ENCODE peak calls at places on chromosomes 7 and 10, in six cellular contexts. W, H, N, S, Z and U are unnamed samples.

GRCh38 chr10:69498711-69499471 is 47.6 kb downstream of the TSPAN15 start:
- DNase-seq in W (no peak), H (no peak), N (no peak), S (no peak), Z (no peak), U (no peak)

GRCh38 chr7:77811895-77812685 is 13.5 kb downstream of the PHTF2 start:
- DNase-seq in W (no peak), H (no peak), N (no peak), S (peak; percentile 43), Z (peak; percentile 36), U (no peak)

GRCh38 chr7:24665564-24666294 is 91.5 kb downstream of the GSDME start:
- DNase-seq in W (peak; percentile 32), H (peak; percentile 51), N (peak; percentile 27), S (peak; percentile 66), Z (peak; percentile 53), U (peak; percentile 69)

GRCh38 chr7:72754312-72754711 is 73.7 kb downstream of the TYW1B start:
- DNase-seq in W (no peak), H (no peak), N (no peak), S (no peak), Z (peak; percentile 21), U (no peak)

GRCh38 chr7:133253522-133253882 is 624 bp downstream of the EXOC4 start:
- DNase-seq in W (no peak), H (peak; percentile 32), N (no peak), S (peak; percentile 43), Z (peak; percentile 22), U (peak; percentile 34)

GRCh38 chr7:14835399-14835798 is 67.2 kb downstream of the DGKB start:
- DNase-seq in W (no peak), H (no peak), N (no peak), S (no peak), Z (no peak), U (no peak)

GRCh38 chr10:123576706-123577105 is 89.4 kb upstream of the GPR26 start:
- DNase-seq in W (no peak), H (no peak), N (no peak), S (no peak), Z (no peak), U (no peak)

GRCh38 chr10:60664859-60665258 is 113.4 kb upstream of the CDK1 start:
- DNase-seq in W (no peak), H (no peak), N (no peak), S (no peak), Z (no peak), U (no peak)

GRCh38 chr10:29113251-29113945 is 175.5 kb upstream of the LYZL1 start:
- DNase-seq in W (no peak), H (no peak), N (no peak), S (peak; percentile 60), Z (no peak), U (no peak)

GRCh38 chr10:49153115-49153514 is 19.3 kb upstream of the FAM170B start:
- DNase-seq in W (no peak), H (no peak), N (no peak), S (no peak), Z (no peak), U (no peak)

GRCh38 chr10:33252324-33252723 is 82.1 kb downstream of the NRP1 start:
- DNase-seq in W (no peak), H (no peak), N (no peak), S (no peak), Z (no peak), U (peak; percentile 2)

GRCh38 chr10:113937756-113938155 is 83.3 kb downstream of the NHLRC2 start:
- DNase-seq in W (no peak), H (no peak), N (no peak), S (no peak), Z (no peak), U (no peak)

GRCh38 chr10:17001961-17002749 is 127.5 kb downstream of the CUBN start:
- DNase-seq in W (no peak), H (no peak), N (no peak), S (peak; percentile 35), Z (no peak), U (no peak)

GRCh38 chr10:73907841-73908517 is 3.0 kb upstream of the PLAU start:
- DNase-seq in W (no peak), H (peak; percentile 13), N (no peak), S (no peak), Z (no peak), U (peak; percentile 95)
- TF ChIP-seq POLR2A in W (no peak), H (no peak), N (no peak), S (no peak), Z (no peak), U (no peak)

GRCh38 chr7:157524731-157525130 is 187.9 kb downstream of the DNAJB6 start:
- DNase-seq in W (no peak), H (no peak), N (no peak), S (no peak), Z (no peak), U (no peak)
- TF ChIP-seq MYC in W (no peak), H (no peak), N (no peak), S (no peak), Z (no peak), U (no peak)

GRCh38 chr7:74290999-74291441 is 1.8 kb downstream of the CLIP2 start:
- DNase-seq in W (no peak), H (no peak), N (no peak), S (no peak), Z (no peak), U (peak; percentile 53)

GRCh38 chr7:74290590-74290950 is 1.4 kb downstream of the CLIP2 start:
- DNase-seq in W (no peak), H (no peak), N (no peak), S (no peak), Z (no peak), U (no peak)

GRCh38 chr7:74289660-74290589 is 718 bp downstream of the CLIP2 start:
- DNase-seq in W (no peak), H (no peak), N (no peak), S (no peak), Z (no peak), U (peak; percentile 52)

GRCh38 chr7:74292757-74293576 is 3.8 kb downstream of the CLIP2 start:
- DNase-seq in W (no peak), H (peak; percentile 6), N (no peak), S (no peak), Z (peak; percentile 96), U (peak; percentile 94)

GRCh38 chr7:74291535-74291934 is 2.3 kb downstream of the CLIP2 start:
- DNase-seq in W (no peak), H (no peak), N (no peak), S (no peak), Z (no peak), U (no peak)
- H3K4me3 ChIP-seq in W (no peak overlapping the region), H (no peak overlapping the region), N (peak overlapping the region; percentile 97), S (no peak overlapping the region), Z (peak overlapping the region; percentile 66), U (no peak overlapping the region)

DNA sequence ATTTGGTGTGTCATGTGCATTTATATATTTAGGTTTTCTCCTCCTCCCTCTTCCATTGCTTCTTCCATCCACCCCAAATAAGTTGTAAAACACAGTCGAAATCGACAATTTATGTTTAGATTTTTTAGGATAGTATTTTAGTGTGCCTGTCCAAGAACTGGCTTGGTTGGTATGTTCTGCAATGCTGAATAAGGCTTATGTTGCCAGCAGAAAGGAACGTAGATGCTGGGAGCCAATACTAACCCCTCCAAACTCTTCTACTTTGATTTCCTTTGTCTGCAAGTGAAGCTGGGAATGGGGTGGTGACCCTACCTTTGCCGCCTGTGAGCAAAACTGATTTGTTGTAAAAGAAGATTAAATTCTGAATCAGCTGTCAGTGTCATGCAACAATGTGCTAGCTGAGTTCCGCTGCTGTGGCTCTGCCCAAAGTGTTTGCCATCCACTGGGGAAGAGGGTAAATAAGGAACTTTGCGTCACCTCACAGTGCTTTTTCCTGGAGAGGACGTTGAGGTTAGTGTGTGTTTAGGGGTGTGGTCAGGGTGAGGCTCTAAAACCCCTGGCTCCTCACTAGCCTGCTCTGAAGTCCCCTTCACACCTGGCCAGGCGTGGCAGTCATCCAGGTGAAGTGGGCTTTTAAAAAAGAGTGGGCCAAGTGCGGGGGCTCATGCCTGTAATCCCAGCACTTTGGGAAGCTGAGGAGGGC is 44.4 kb downstream of the TACC2 start:
- DNase-seq in W (no peak), H (no peak), N (no peak), S (no peak), Z (no peak), U (peak; percentile 44)
- TF ChIP-seq POLR2A in W (no peak), H (no peak), N (no peak), S (no peak), Z (no peak), U (no peak)

GRCh38 chr10:116621476-116621875 is 723 bp downstream of the PNLIPRP2 start:
- DNase-seq in W (no peak), H (no peak), N (no peak), S (no peak), Z (no peak), U (no peak)
- TF ChIP-seq MYC in W (no peak), H (no peak), N (no peak), S (no peak), Z (no peak), U (no peak)

DNA sequence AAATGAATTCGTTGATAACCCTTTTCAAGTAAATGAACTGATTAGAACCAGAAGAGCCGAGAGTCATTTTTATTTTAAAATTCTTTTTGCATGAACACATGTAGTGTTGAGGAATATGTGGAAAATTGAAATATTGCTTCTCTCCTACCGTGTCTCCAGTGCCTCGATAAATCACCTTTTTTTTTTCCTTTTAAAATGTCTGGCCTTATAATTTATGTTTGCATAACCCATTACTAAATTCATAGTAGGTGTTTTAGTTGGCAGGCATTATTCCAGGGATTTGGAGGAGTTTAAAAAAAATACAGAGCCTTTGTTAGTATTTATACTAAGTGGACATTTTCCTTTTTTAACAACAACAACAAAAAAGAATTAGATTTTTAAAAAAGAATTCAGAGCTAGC is 115.6 kb downstream of the CUX1 start:
- DNase-seq in W (no peak), H (no peak), N (no peak), S (no peak), Z (no peak), U (no peak)
- H3K4me3 ChIP-seq in W (no peak overlapping the region), H (no peak overlapping the region), N (no peak overlapping the region), S (no peak overlapping the region), Z (no peak overlapping the region), U (no peak overlapping the region)

GRCh38 chr7:369476-369980 is 79.6 kb downstream of the FOXL3 start:
- DNase-seq in W (no peak), H (no peak), N (no peak), S (no peak), Z (no peak), U (no peak)
- TF ChIP-seq POLR2A in W (no peak), H (no peak), N (no peak), S (no peak), Z (no peak), U (no peak)